ENCODE peak calls at places on chromosome 21, in four cellular contexts. C, M, K and P are unnamed samples.

GRCh38 chr21:42321845-42322244 is 6.6 kb upstream of the TFF3 start:
- DNase-seq in C (no peak), K (no peak), M (no peak), P (peak)

GRCh38 chr21:42056996-42057689 is 14.0 kb upstream of the UMODL1 start:
- DNase-seq in C (no peak), K (no peak), M (no peak), P (no peak)

GRCh38 chr21:29501451-29501850 is 202.7 kb downstream of the BACH1 start:
- DNase-seq in K (no peak), M (no peak), C (peak), P (no peak)

GRCh38 chr21:41363370-41364270 is 1.8 kb downstream of the MX2 start:
- DNase-seq in K (no peak), M (no peak), C (no peak), P (peak)

GRCh38 chr21:38243732-38244406 is 12.9 kb upstream of the KCNJ15 start:
- DNase-seq in K (peak), M (no peak), C (no peak), P (no peak)

GRCh38 chr21:19853709-19854575 is 1144.3 kb upstream of the NCAM2 start:
- DNase-seq in K (no peak), M (no peak), C (no peak), P (no peak)

GRCh38 chr21:46234436-46234950 is 5.9 kb upstream of the LSS start:
- DNase-seq in C (no peak), M (no peak), K (no peak), P (no peak)

GRCh38 chr21:42632336-42632751 is 21.1 kb upstream of the PDE9A start:
- DNase-seq in K (no peak), C (no peak), M (no peak), P (no peak)

GRCh38 chr21:16047857-16048256 is 318.1 kb downstream of the USP25 start:
- DNase-seq in K (no peak), C (no peak), M (no peak), P (no peak)

GRCh38 chr21:39079617-39080016 is 103.6 kb downstream of the PSMG1 start:
- DNase-seq in C (no peak), M (no peak), K (no peak), P (peak)